ENCODE peak calls at places on chromosomes 7 and 10, in five cellular contexts. One of them, this sample, is unnamed.

GRCh38 chr7:104857458-104858425 is 156.3 kb upstream of the KMT2E start:
- DNase-seq in thoracic aorta: no peak
- DNase-seq in osteoblast: no peak
- DNase-seq in colonic mucosa: no peak
- DNase-seq in suprapubic skin: no peak
- DNase-seq in this sample: no peak

GRCh38 chr7:25894002-25894901 is 257.7 kb upstream of the NFE2L3 start:
- DNase-seq in colonic mucosa: peak; percentile 58
- DNase-seq in osteoblast: no peak
- DNase-seq in suprapubic skin: no peak
- DNase-seq in thoracic aorta: no peak
- DNase-seq in this sample: no peak

GRCh38 chr10:121974019-121974534 is 940 bp downstream of the NSMCE4A start:
- DNase-seq in suprapubic skin: no peak
- DNase-seq in thoracic aorta: no peak
- DNase-seq in osteoblast: no peak
- DNase-seq in colonic mucosa: no peak
- DNase-seq in this sample: no peak

GRCh38 chr10:79475877-79476276 is 30.5 kb upstream of the ZCCHC24 start:
- DNase-seq in osteoblast: no peak
- DNase-seq in thoracic aorta: no peak
- DNase-seq in colonic mucosa: no peak
- DNase-seq in suprapubic skin: no peak
- DNase-seq in this sample: no peak

GRCh38 chr10:821322-821721 is 110.2 kb downstream of the LARP4B start:
- DNase-seq in osteoblast: no peak
- DNase-seq in suprapubic skin: no peak
- DNase-seq in colonic mucosa: no peak
- DNase-seq in thoracic aorta: no peak
- DNase-seq in this sample: no peak

GRCh38 chr7:112023282-112023681 is 182.9 kb downstream of the DOCK4 start:
- DNase-seq in suprapubic skin: no peak
- DNase-seq in osteoblast: no peak
- DNase-seq in thoracic aorta: no peak
- DNase-seq in colonic mucosa: no peak
- DNase-seq in this sample: no peak

GRCh38 chr10:78520737-78521430 is 487.2 kb downstream of the RPS24 start:
- DNase-seq in colonic mucosa: peak; percentile 13
- DNase-seq in thoracic aorta: no peak
- DNase-seq in osteoblast: no peak
- DNase-seq in suprapubic skin: peak; percentile 13
- DNase-seq in this sample: peak; percentile 63

GRCh38 chr7:42522227-42522991 is 285.4 kb upstream of the GLI3 start:
- DNase-seq in thoracic aorta: no peak
- DNase-seq in suprapubic skin: no peak
- DNase-seq in colonic mucosa: peak; percentile 24
- DNase-seq in osteoblast: peak; percentile 83
- DNase-seq in this sample: no peak

GRCh38 chr10:14553434-14553833 is 221.3 kb downstream of the FAM107B start:
- DNase-seq in suprapubic skin: no peak
- DNase-seq in thoracic aorta: no peak
- DNase-seq in colonic mucosa: no peak
- DNase-seq in osteoblast: no peak
- DNase-seq in this sample: no peak

GRCh38 chr10:51937736-51938135 is 238.3 kb upstream of the CSTF2T start:
- DNase-seq in suprapubic skin: no peak
- DNase-seq in osteoblast: no peak
- DNase-seq in thoracic aorta: no peak
- DNase-seq in colonic mucosa: no peak
- DNase-seq in this sample: no peak

GRCh38 chr7:46848944-46849343 is 733.0 kb downstream of the TNS3 start:
- DNase-seq in thoracic aorta: no peak
- DNase-seq in osteoblast: no peak
- DNase-seq in suprapubic skin: no peak
- DNase-seq in colonic mucosa: no peak
- DNase-seq in this sample: no peak

GRCh38 chr10:17005621-17006566 is 123.7 kb downstream of the CUBN start:
- DNase-seq in colonic mucosa: no peak
- DNase-seq in osteoblast: no peak
- DNase-seq in suprapubic skin: no peak
- DNase-seq in thoracic aorta: no peak
- DNase-seq in this sample: no peak

DNA sequence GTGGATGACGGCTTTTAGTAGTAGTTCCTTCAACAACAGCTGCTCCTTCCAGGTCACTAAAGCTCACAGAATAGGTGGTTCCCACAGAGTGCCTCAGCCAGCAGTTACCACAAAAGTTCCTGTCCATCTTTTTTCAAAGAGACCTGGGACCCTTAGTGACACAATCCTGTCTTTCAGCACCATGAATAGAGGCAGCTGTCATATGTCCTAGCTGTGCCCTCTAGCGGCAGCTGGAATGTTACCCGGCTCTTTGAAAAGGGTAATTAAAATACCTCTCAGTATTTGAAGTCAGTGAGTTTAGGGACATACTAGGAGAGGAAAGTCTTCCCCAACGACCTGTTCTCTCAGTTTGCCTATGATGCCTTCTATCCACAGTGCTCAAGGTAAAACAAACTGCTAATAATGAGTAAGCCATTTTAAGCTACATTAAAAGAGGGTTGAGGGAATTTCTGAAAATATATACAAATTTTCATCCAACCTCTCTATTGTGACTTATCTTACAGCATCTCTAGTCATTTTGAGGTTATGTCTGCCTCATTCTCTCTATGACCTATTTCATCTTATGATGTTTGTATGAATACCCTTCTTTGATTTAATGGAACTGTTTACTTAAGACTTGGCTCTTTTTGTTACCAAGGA is 290.8 kb downstream of the NXPH1 start:
- DNase-seq in osteoblast: no peak
- DNase-seq in thoracic aorta: no peak
- DNase-seq in colonic mucosa: peak; percentile 42
- DNase-seq in suprapubic skin: no peak
- DNase-seq in this sample: no peak
- TF ChIP-seq CTCF in osteoblast: peak; percentile 5
- TF ChIP-seq CTCF in thoracic aorta: no peak
- TF ChIP-seq CTCF in colonic mucosa: peak; percentile 39
- TF ChIP-seq CTCF in suprapubic skin: no peak
- TF ChIP-seq CTCF in this sample: peak; percentile 50

DNA sequence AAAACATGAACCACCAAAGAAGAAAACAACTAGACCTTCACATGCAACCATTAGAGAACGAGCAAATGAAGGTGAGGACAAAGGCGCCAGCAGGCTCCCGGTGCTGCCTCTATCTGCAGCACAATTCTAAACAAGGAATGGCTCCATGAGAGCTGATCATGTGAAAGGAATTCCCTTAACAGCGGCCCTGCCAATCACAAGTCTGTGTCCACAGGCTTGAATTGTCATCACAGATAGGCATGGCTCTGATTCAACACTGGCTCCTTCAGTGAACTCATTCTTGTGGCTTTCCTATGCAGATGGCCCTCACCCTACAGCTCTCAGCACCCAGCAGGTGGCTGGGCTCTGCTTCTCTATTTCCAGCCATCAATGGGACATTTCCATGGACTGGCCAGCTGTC is 36.3 kb downstream of the LAMB1 start:
- DNase-seq in osteoblast: peak; percentile 82
- DNase-seq in thoracic aorta: no peak
- DNase-seq in colonic mucosa: no peak
- DNase-seq in suprapubic skin: no peak
- DNase-seq in this sample: no peak
- TF ChIP-seq CTCF in osteoblast: peak; percentile 22
- TF ChIP-seq CTCF in thoracic aorta: no peak
- TF ChIP-seq CTCF in colonic mucosa: no peak
- TF ChIP-seq CTCF in suprapubic skin: no peak
- TF ChIP-seq CTCF in this sample: peak; percentile 34

DNA sequence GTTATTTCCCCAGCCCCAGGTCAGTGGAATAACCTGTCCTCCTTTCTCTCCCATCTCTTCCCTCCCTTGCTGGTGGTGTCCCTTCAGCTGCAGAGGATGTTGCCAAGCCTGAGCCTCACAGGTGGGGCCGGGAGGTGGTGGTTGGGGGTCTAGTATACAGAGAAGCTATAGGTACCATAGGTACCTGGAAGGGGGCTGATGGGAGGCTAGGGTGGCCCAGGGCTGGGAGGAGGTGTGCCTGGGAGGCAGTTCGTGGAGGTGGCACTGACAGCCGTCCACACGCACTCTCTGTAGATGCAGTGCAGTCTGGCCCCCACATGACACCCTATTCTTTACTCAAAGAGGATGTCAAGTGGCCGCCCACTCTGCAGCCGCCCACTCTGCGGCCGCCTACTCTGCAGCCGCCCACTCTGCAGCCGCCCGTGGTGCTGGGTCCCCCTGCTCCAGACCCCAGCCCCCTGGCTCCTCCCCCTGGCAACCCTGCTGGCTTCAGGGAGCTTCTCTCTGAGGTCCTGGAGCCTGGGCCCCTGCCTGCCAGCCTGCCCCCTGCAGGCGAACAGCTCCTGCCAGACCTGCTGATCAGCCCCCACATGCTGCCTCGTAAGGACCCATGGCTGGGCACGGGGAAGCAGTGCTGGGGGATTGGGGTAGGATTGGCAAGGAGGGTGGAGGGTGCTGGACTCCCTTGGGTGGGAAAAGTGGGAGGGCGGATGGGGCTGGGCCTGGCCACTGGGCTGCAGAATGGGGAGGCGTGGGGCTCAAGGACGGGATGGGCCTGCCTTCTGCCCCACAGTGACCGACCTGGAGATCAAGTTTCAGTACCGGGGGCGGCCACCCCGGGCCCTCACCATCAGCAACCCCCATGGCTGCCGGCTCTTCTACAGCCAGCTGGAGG is 9.5 kb downstream of the IRF5 start:
- DNase-seq in colonic mucosa: no peak
- DNase-seq in thoracic aorta: no peak
- DNase-seq in osteoblast: peak; percentile 67
- DNase-seq in suprapubic skin: no peak
- DNase-seq in this sample: no peak
- TF ChIP-seq CTCF in colonic mucosa: no peak
- TF ChIP-seq CTCF in thoracic aorta: no peak
- TF ChIP-seq CTCF in osteoblast: peak; percentile 19
- TF ChIP-seq CTCF in suprapubic skin: no peak
- TF ChIP-seq CTCF in this sample: no peak

GRCh38 chr10:54133201-54133600 is 667.8 kb downstream of the PCDH15 start:
- DNase-seq in suprapubic skin: no peak
- DNase-seq in osteoblast: no peak
- DNase-seq in colonic mucosa: no peak
- DNase-seq in thoracic aorta: no peak
- DNase-seq in this sample: no peak
- TF ChIP-seq CTCF in suprapubic skin: no peak
- TF ChIP-seq CTCF in osteoblast: no peak
- TF ChIP-seq CTCF in colonic mucosa: no peak
- TF ChIP-seq CTCF in thoracic aorta: no peak
- TF ChIP-seq CTCF in this sample: peak; percentile 54

GRCh38 chr7:45574521-45575500 is 643 bp downstream of the ADCY1 start:
- DNase-seq in osteoblast: peak; percentile 97
- DNase-seq in colonic mucosa: no peak
- DNase-seq in suprapubic skin: peak; percentile 79
- DNase-seq in thoracic aorta: no peak
- DNase-seq in this sample: no peak
- TF ChIP-seq CTCF in osteoblast: no peak
- TF ChIP-seq CTCF in colonic mucosa: no peak
- TF ChIP-seq CTCF in suprapubic skin: no peak
- TF ChIP-seq CTCF in thoracic aorta: no peak
- TF ChIP-seq CTCF in this sample: peak; percentile 35

GRCh38 chr7:95718556-95719410 is 53.6 kb upstream of the DYNC1I1 start:
- DNase-seq in thoracic aorta: no peak
- DNase-seq in osteoblast: no peak
- DNase-seq in colonic mucosa: no peak
- DNase-seq in suprapubic skin: no peak
- DNase-seq in this sample: no peak
- TF ChIP-seq CTCF in thoracic aorta: peak; percentile 26
- TF ChIP-seq CTCF in osteoblast: peak; percentile 54
- TF ChIP-seq CTCF in colonic mucosa: no peak
- TF ChIP-seq CTCF in suprapubic skin: no peak
- TF ChIP-seq CTCF in this sample: peak; percentile 70

GRCh38 chr10:13219685-13220670 is 14.2 kb downstream of the UCMA start:
- DNase-seq in colonic mucosa: peak; percentile 20
- DNase-seq in osteoblast: no peak
- DNase-seq in suprapubic skin: no peak
- DNase-seq in thoracic aorta: no peak
- DNase-seq in this sample: no peak
- TF ChIP-seq CTCF in colonic mucosa: no peak
- TF ChIP-seq CTCF in osteoblast: no peak
- TF ChIP-seq CTCF in suprapubic skin: no peak
- TF ChIP-seq CTCF in thoracic aorta: no peak
- TF ChIP-seq CTCF in this sample: peak; percentile 10

This sample was measured in osteocyte.